ENCODE peak calls at places on chromosomes 7 and 10, in ten cellular contexts. H is psoas muscle; J is left ventricle myocardium inferior; W is SK-N-MC; G is transverse colon; E is brain microvascular endothelial cell; I is ascending aorta; Y is HFF-Myc; P is CD8-positive, alpha-beta memory T cell; B is upper lobe of right lung. Q is an unnamed sample.

GRCh38 chr7:108073305-108074070 is 56.7 kb downstream of the LAMB4 start:
- DNase-seq in H (no peak), J (no peak), W (no peak), G (no peak), E (no peak), I (no peak), Y (no peak), P (no peak), B (no peak), Q (peak; percentile 91)

GRCh38 chr7:22150221-22150620 is 204.5 kb upstream of the CDCA7L start:
- DNase-seq in H (no peak), J (no peak), W (no peak), G (no peak), E (peak; percentile 45), I (no peak), Y (no peak), P (no peak), B (no peak), Q (no peak)

GRCh38 chr10:62454696-62455451 is 80.7 kb downstream of the ZNF365 start:
- DNase-seq in H (peak; percentile 64), J (peak; percentile 34), W (no peak), G (no peak), E (peak; percentile 24), I (no peak), Y (peak; percentile 81), P (no peak), B (no peak), Q (peak; percentile 89)

GRCh38 chr10:124486635-124487034 is 25.0 kb downstream of the LHPP start:
- DNase-seq in H (peak; percentile 11), J (no peak), W (no peak), G (no peak), E (no peak), I (no peak), Y (no peak), P (no peak), B (no peak), Q (no peak)

GRCh38 chr10:37760817-37761216 is 96.6 kb downstream of the ZNF248 start:
- DNase-seq in H (no peak), J (no peak), W (no peak), G (no peak), E (no peak), I (no peak), Y (no peak), P (no peak), B (no peak), Q (no peak)

GRCh38 chr7:6579446-6579845 is 2.2 kb downstream of the ZDHHC4 start:
- DNase-seq in H (no peak), J (no peak), W (peak; percentile 20), G (no peak), E (peak; percentile 27), I (no peak), Y (no peak), P (no peak), B (no peak), Q (peak; percentile 7)

GRCh38 chr10:49075743-49076142 is 39.6 kb downstream of the VSTM4 start:
- DNase-seq in H (no peak), J (no peak), W (no peak), G (no peak), E (no peak), I (no peak), Y (no peak), P (no peak), B (no peak), Q (no peak)

GRCh38 chr10:95440756-95441546 is 120.2 kb downstream of the SORBS1 start:
- DNase-seq in H (no peak), J (no peak), W (no peak), G (no peak), E (no peak), I (no peak), Y (no peak), P (no peak), B (no peak), Q (no peak)

GRCh38 chr7:2437136-2437535 is 33.7 kb downstream of the CHST12 start:
- DNase-seq in H (no peak), J (no peak), W (no peak), G (peak; percentile 42), E (no peak), I (no peak), Y (no peak), P (no peak), B (no peak), Q (no peak)

GRCh38 chr10:90920986-90921643 is at the start of gene ANKRD1:
- DNase-seq in H (no peak), J (peak; percentile 58), W (no peak), G (no peak), E (peak; percentile 95), I (peak; percentile 66), Y (peak; percentile 30), P (no peak), B (no peak), Q (peak; percentile 61)
- H3K4me3 ChIP-seq in H (peak within 1 kb of the TSS; percentile 76), J (peak within 1 kb of the TSS; percentile 69), W (no peak within 1 kb of the TSS), G (no peak within 1 kb of the TSS), E (peak within 1 kb of the TSS; percentile 53), I (no peak within 1 kb of the TSS), Y (no peak within 1 kb of the TSS), P (no peak within 1 kb of the TSS), B (peak within 1 kb of the TSS; percentile 13), Q (no peak within 1 kb of the TSS)

GRCh38 chr7:43856316-43856715 is 13.0 kb downstream of the MRPS24 start:
- DNase-seq in H (no peak), J (no peak), W (no peak), G (no peak), E (no peak), I (no peak), Y (no peak), P (no peak), B (no peak), Q (no peak)
- H3K4me3 ChIP-seq in H (no peak overlapping the region), J (no peak overlapping the region), W (no peak overlapping the region), G (no peak overlapping the region), E (no peak overlapping the region), I (no peak overlapping the region), Y (no peak overlapping the region), P (no peak overlapping the region), B (no peak overlapping the region), Q (no peak overlapping the region)

GRCh38 chr7:154844499-154844898 is 158.4 kb downstream of the PAXIP1 start:
- DNase-seq in H (no peak), J (no peak), W (no peak), G (no peak), E (no peak), I (no peak), Y (no peak), P (no peak), B (no peak), Q (no peak)

GRCh38 chr7:154842608-154843007 is 160.3 kb downstream of the PAXIP1 start:
- DNase-seq in H (no peak), J (no peak), W (no peak), G (no peak), E (no peak), I (no peak), Y (no peak), P (no peak), B (no peak), Q (peak; percentile 50)

GRCh38 chr7:154840086-154840485 is 162.8 kb downstream of the PAXIP1 start:
- DNase-seq in H (no peak), J (no peak), W (no peak), G (no peak), E (no peak), I (no peak), Y (no peak), P (no peak), B (no peak), Q (no peak)

GRCh38 chr7:154843670-154844237 is 159.2 kb downstream of the PAXIP1 start:
- DNase-seq in H (no peak), J (no peak), W (no peak), G (no peak), E (no peak), I (no peak), Y (no peak), P (no peak), B (no peak), Q (no peak)

DNA sequence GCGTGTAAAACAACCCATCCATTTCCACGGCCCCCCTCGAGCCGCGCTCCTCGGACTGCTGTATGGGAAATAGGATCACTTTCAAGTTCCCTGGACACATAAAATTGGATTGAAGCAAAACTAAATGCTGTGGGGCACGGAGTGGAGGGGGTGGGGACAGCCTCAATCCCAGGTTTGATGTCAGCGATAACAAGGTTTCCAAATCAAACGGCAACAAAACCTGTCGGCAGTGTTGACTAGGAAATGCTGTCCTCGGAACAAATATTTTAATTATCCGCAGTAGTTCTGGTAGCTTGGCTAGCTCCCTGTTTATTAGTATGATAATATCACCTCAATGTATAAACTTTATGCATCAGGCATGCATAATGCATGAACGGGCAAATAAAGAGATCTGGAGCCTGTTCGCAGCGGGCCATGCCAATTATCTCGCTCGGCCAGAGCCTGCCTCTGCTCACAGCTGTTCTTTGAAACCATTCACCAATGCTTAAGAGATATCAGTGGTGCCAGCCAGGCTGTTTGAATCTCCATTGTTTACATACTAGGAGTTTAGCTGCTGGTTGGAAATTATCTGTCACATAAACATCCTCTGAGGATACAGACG is 161.1 kb downstream of the PAXIP1 start:
- DNase-seq in H (no peak), J (no peak), W (no peak), G (no peak), E (no peak), I (no peak), Y (no peak), P (no peak), B (no peak), Q (peak; percentile 41)
- H3K4me3 ChIP-seq in H (no peak overlapping the region), J (no peak overlapping the region), W (no peak overlapping the region), G (no peak overlapping the region), E (no peak overlapping the region), I (no peak overlapping the region), Y (no peak overlapping the region), P (no peak overlapping the region), B (no peak overlapping the region), Q (no peak overlapping the region)

GRCh38 chr10:129891806-129892205 is 72.3 kb downstream of the EBF3 start:
- DNase-seq in H (peak; percentile 64), J (peak; percentile 44), W (no peak), G (no peak), E (no peak), I (no peak), Y (no peak), P (no peak), B (no peak), Q (no peak)

GRCh38 chr10:129893690-129894089 is 70.4 kb downstream of the EBF3 start:
- DNase-seq in H (peak; percentile 26), J (no peak), W (no peak), G (no peak), E (no peak), I (no peak), Y (no peak), P (no peak), B (no peak), Q (no peak)

GRCh38 chr10:129894721-129895120 is 69.4 kb downstream of the EBF3 start:
- DNase-seq in H (no peak), J (no peak), W (no peak), G (no peak), E (no peak), I (no peak), Y (no peak), P (no peak), B (no peak), Q (no peak)

GRCh38 chr10:129890170-129890569 is 73.9 kb downstream of the EBF3 start:
- DNase-seq in H (peak; percentile 40), J (no peak), W (no peak), G (no peak), E (no peak), I (no peak), Y (no peak), P (no peak), B (no peak), Q (no peak)

DNA sequence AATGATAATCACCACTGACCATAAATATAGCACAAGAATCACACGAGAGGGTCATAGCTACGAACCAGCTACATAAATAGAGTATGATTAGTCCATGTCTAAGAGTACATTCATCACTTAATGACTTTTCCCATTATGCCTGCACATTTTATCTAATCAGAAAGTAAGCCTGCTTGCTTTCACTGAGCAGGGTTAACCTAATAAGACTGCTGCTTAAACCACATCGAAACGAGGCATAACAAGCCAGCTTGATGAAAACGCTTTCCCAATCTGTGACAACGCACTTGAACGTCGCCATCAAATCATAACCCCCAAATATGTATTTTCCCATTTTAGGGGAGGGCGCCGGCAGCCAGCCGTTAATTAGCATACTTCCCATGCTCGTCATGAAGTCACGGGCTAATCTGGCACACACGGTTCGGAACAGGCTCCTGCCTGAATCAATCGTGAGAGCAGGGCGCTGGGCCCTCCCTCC is 71.5 kb downstream of the EBF3 start:
- DNase-seq in H (peak; percentile 68), J (no peak), W (no peak), G (no peak), E (no peak), I (no peak), Y (no peak), P (no peak), B (no peak), Q (no peak)
- H3K4me3 ChIP-seq in H (peak overlapping the region; percentile 21), J (peak overlapping the region; percentile 43), W (no peak overlapping the region), G (no peak overlapping the region), E (no peak overlapping the region), I (no peak overlapping the region), Y (no peak overlapping the region), P (no peak overlapping the region), B (no peak overlapping the region), Q (no peak overlapping the region)

Q was measured in fibroblast of villous mesenchyme.